ENCODE peak calls at places on chromosomes 7 and 10, in ten cellular contexts. N, T, W, Q, V, E, M, Z, F and G are unnamed samples.

GRCh38 chr7:101739757-101740398 is 77.5 kb upstream of the CUX1 start:
- DNase-seq in Z (no peak), W (no peak), Q (no peak), V (no peak), F (peak), M (no peak), T (no peak), E (no peak), N (no peak), G (no peak)

GRCh38 chr7:80740778-80741545 is 102.5 kb downstream of the CD36 start:
- DNase-seq in V (no peak), Z (no peak), N (no peak), M (peak), W (no peak), E (no peak), F (peak), T (no peak), Q (peak), G (no peak)

GRCh38 chr10:80185522-80186299 is 19.6 kb downstream of the ANXA11 start:
- DNase-seq in N (no peak), E (no peak), Q (no peak), M (no peak), V (no peak), F (no peak), T (no peak), Z (no peak), W (no peak), G (no peak)

GRCh38 chr10:133312016-133312768 is 3.5 kb downstream of the ZNF511 start:
- DNase-seq in Q (no peak), M (no peak), E (no peak), Z (no peak), N (no peak), F (no peak), W (no peak), T (peak), V (no peak), G (no peak)

GRCh38 chr10:1733720-1734119 is 3.6 kb downstream of the ADARB2 start:
- DNase-seq in T (no peak), W (no peak), Z (no peak), N (no peak), Q (no peak), M (no peak), V (no peak), F (no peak), E (no peak), G (no peak)

GRCh38 chr10:35396560-35397434 is 60.5 kb downstream of the CCNY start:
- DNase-seq in E (no peak), N (no peak), M (no peak), F (no peak), T (no peak), Q (no peak), W (no peak), Z (no peak), V (no peak), G (no peak)

GRCh38 chr7:2247141-2247985 is 5.3 kb downstream of the NUDT1 start:
- DNase-seq in E (no peak), N (no peak), M (no peak), V (no peak), W (no peak), F (no peak), Z (peak), T (no peak), Q (no peak), G (no peak)

GRCh38 chr7:5549096-5549896 is 125.7 kb upstream of the TNRC18 start:
- DNase-seq in V (peak), T (peak), W (no peak), Z (peak), F (peak), M (no peak), E (no peak), N (peak), Q (no peak), G (no peak)

GRCh38 chr10:63156236-63156635 is 23.1 kb downstream of the NRBF2 start:
- DNase-seq in W (no peak), F (no peak), T (no peak), V (no peak), Q (no peak), Z (no peak), M (no peak), E (no peak), N (no peak), G (no peak)

GRCh38 chr7:132379292-132379691 is 197.0 kb downstream of the PLXNA4 start:
- DNase-seq in W (no peak), N (no peak), E (no peak), T (no peak), Z (no peak), F (no peak), V (no peak), Q (no peak), M (no peak), G (no peak)

GRCh38 chr10:70508912-70509366 is 30.4 kb downstream of the PALD1 start:
- DNase-seq in E (no peak), Z (peak), T (no peak), M (no peak), Q (no peak), W (peak), N (no peak), V (no peak), F (no peak), G (peak)

GRCh38 chr10:126259883-126260282 is 128.4 kb downstream of the ADAM12 start:
- DNase-seq in M (no peak), V (no peak), Z (no peak), N (no peak), T (no peak), E (no peak), W (no peak), F (no peak), Q (no peak), G (no peak)

GRCh38 chr10:75868601-75869000 is 437.2 kb downstream of the LRMDA start:
- DNase-seq in Z (no peak), N (no peak), T (no peak), M (no peak), Q (no peak), E (no peak), V (no peak), F (no peak), W (no peak), G (no peak)

GRCh38 chr10:86936661-86937501 is 20.5 kb downstream of the MMRN2 start:
- DNase-seq in M (no peak), Q (no peak), N (peak), W (no peak), F (no peak), T (no peak), Z (no peak), V (no peak), E (no peak), G (no peak)

GRCh38 chr10:98371421-98371820 is 43.6 kb downstream of the PYROXD2 start:
- DNase-seq in N (no peak), W (no peak), Z (no peak), E (no peak), V (no peak), F (no peak), M (no peak), Q (no peak), T (no peak), G (no peak)

GRCh38 chr10:28326516-28327493 is 23.9 kb upstream of the MPP7 start:
- DNase-seq in M (no peak), N (peak), T (peak), Q (peak), V (no peak), W (peak), E (no peak), F (no peak), Z (peak), G (peak)

GRCh38 chr10:92011560-92012214 is 88.1 kb downstream of the BTAF1 start:
- DNase-seq in W (no peak), Z (no peak), V (peak), M (peak), F (peak), E (no peak), N (no peak), T (no peak), Q (no peak), G (peak)

GRCh38 chr7:67371429-67372305 is 375.0 kb downstream of the TYW1 start:
- DNase-seq in Z (peak), T (no peak), F (peak), V (peak), N (peak), W (peak), Q (peak), E (peak), M (peak), G (peak)

GRCh38 chr10:3166496-3167290 is 5.9 kb downstream of the PITRM1 start:
- DNase-seq in T (no peak), N (no peak), E (no peak), V (no peak), M (no peak), F (no peak), W (no peak), Z (no peak), Q (no peak), G (no peak)

GRCh38 chr10:12984165-12984747 is 17.3 kb downstream of the CCDC3 start:
- DNase-seq in M (no peak), W (no peak), V (peak), F (peak), Z (no peak), Q (no peak), E (no peak), N (no peak), T (no peak), G (no peak)

GRCh38 chr10:119896937-119897336 is 4.4 kb downstream of the SEC23IP start:
- DNase-seq in M (no peak), F (no peak), W (peak), T (no peak), V (no peak), N (peak), E (no peak), Z (peak), Q (peak), G (no peak)

GRCh38 chr7:127374181-127374580 is 18.3 kb downstream of the ZNF800 start:
- DNase-seq in N (no peak), T (no peak), V (no peak), F (no peak), Q (no peak), M (no peak), W (no peak), Z (no peak), E (no peak), G (no peak)

GRCh38 chr10:127618797-127619196 is 69.7 kb downstream of the NPS start:
- DNase-seq in M (no peak), T (no peak), V (no peak), W (no peak), Z (no peak), F (no peak), Q (no peak), N (no peak), E (no peak), G (no peak)

GRCh38 chr10:50437248-50437647 is 185.9 kb upstream of the ASAH2 start:
- DNase-seq in W (no peak), E (no peak), N (no peak), M (no peak), V (no peak), F (peak), Z (no peak), Q (no peak), T (no peak), G (no peak)

GRCh38 chr10:120436431-120437142 is 20.4 kb upstream of the PLPP4 start:
- DNase-seq in T (no peak), F (no peak), Z (no peak), V (peak), N (no peak), Q (no peak), W (no peak), M (no peak), E (no peak), G (no peak)

GRCh38 chr10:71302874-71303568 is 16.0 kb upstream of the SLC29A3 start:
- DNase-seq in V (peak), W (no peak), T (no peak), Q (peak), Z (peak), F (peak), N (no peak), M (no peak), E (no peak), G (peak)

GRCh38 chr10:130171196-130171595 is 35.0 kb downstream of the GLRX3 start:
- DNase-seq in M (no peak), V (no peak), N (no peak), Z (no peak), F (no peak), Q (no peak), W (no peak), E (no peak), T (no peak), G (no peak)

GRCh38 chr10:3902054-3902808 is 117.2 kb upstream of the KLF6 start:
- DNase-seq in N (no peak), T (no peak), W (no peak), Q (no peak), M (no peak), E (no peak), Z (peak), V (no peak), F (no peak), G (no peak)

GRCh38 chr10:44978570-44979280 is at the start of gene DEPP1:
- DNase-seq in Z (peak), N (peak), E (peak), F (peak), V (peak), W (peak), M (peak), Q (peak), T (peak), G (peak)

GRCh38 chr7:78489423-78489822 is 690.9 kb downstream of the PHTF2 start:
- DNase-seq in M (no peak), N (no peak), Z (no peak), E (no peak), F (no peak), Q (no peak), V (no peak), T (no peak), W (no peak), G (no peak)

GRCh38 chr7:92279429-92280031 is 33.8 kb downstream of the ANKIB1 start:
- DNase-seq in T (no peak), M (no peak), E (no peak), N (no peak), V (no peak), Q (no peak), F (no peak), Z (no peak), W (no peak), G (no peak)

GRCh38 chr7:81333004-81333403 is 414.2 kb upstream of the SEMA3C start:
- DNase-seq in V (no peak), M (no peak), E (peak), W (no peak), N (no peak), Q (peak), F (no peak), Z (no peak), T (no peak), G (peak)

GRCh38 chr10:78353636-78354035 is 320.0 kb downstream of the RPS24 start:
- DNase-seq in F (no peak), V (no peak), E (no peak), W (peak), Q (no peak), T (peak), Z (no peak), M (no peak), N (no peak), G (no peak)

GRCh38 chr10:101311440-101312067 is 42.4 kb upstream of the BTRC start:
- DNase-seq in M (no peak), N (no peak), W (no peak), V (no peak), Z (peak), E (no peak), T (no peak), F (no peak), Q (no peak), G (no peak)
- H3K4me3 ChIP-seq in M (no peak), N (no peak), W (no peak), V (no peak), Z (no peak), E (no peak), T (peak), F (no peak), Q (peak), G (peak)

GRCh38 chr7:129968592-129969383 is 16.0 kb upstream of the UBE2H start:
- DNase-seq in F (no peak), W (no peak), E (no peak), V (no peak), Z (no peak), M (no peak), N (no peak), Q (no peak), T (peak), G (no peak)

GRCh38 chr7:129970816-129971215 is 18.1 kb upstream of the UBE2H start:
- DNase-seq in F (peak), Z (no peak), V (no peak), T (no peak), M (no peak), Q (no peak), N (no peak), W (no peak), E (no peak), G (no peak)

GRCh38 chr7:129975309-129975708 is 22.5 kb upstream of the UBE2H start:
- DNase-seq in M (no peak), T (no peak), E (no peak), F (peak), Z (no peak), Q (no peak), W (no peak), V (no peak), N (no peak), G (no peak)

DNA sequence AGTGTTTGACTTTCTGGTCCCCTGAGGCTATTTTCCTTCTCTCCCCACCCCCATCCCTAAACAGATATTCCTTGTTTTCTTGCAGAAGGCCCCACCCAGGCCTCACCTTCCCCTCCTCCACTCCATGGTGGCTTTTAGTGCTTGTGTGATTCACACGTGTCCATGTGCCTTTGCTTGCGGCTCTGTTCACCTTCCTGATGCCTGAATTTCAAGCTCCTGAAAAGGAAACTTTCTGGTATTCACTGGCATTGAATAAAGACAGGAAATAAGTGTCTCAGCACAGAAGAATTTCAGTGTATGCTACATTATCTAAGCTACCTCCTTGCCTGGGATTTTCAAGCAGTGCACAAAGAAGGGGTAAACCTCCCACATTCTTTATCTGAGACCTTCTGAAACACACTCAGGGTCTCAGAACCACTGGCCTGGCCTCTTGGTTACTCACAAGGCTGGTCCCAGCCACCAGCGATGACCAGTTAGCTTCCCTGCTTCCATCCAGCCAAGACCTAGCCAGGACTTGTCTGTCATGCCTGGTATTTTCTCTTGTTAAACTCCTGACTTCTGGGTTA is 17.2 kb upstream of the UBE2H start:
- DNase-seq in T (no peak), F (peak), E (peak), M (peak), V (peak), W (no peak), Q (peak), Z (peak), N (no peak), G (no peak)
- H3K4me3 ChIP-seq in T (no peak), F (peak), E (no peak), M (no peak), V (no peak), W (no peak), Q (no peak), Z (no peak), N (no peak), G (no peak)

DNA sequence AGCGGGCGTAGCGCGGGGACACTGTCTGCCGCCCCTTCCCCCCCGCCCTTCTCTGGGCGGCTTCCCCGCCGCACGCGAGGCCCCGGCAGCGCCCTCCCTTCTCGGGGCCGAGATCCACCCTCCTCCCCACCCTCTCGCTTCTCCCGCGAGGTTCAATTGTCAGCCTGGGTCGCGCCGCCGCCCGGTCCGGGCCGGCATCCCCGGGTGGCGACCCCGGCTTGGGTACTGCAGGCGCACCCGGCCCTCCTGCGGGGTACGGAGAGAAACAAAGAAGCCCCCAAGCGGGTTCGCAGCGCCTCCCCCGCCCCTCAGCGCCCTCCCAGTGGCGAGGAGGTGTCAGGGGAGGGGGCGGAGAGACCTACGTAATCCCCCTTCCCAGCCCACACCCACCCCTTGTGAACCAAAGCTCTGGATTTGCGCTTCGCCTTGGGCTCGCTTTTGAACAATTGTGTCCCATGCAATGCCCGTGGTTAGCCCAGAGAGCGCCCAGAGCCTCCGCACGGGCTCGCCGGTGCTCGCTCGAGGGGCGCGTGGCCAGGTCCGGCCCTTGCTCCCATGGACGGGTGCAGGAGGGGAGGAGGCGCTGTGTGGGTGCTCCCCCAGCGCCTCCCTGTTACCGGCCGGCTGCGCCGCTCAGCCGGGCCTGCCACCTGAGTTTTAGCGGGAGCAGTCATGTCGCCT is 634 bp downstream of the HECW1 start:
- DNase-seq in E (no peak), N (no peak), Q (peak), W (peak), M (no peak), F (no peak), Z (peak), T (peak), V (no peak), G (no peak)
- H3K4me3 ChIP-seq in E (peak), N (no peak), Q (peak), W (peak), M (peak), F (no peak), Z (peak), T (no peak), V (no peak), G (peak)

GRCh38 chr7:46607176-46607575 is 686.1 kb upstream of the IGFBP3 start:
- DNase-seq in V (no peak), Q (no peak), N (no peak), Z (no peak), E (no peak), F (no peak), T (no peak), M (no peak), W (no peak), G (no peak)
- H3K4me3 ChIP-seq in V (no peak), Q (no peak), N (no peak), Z (no peak), E (no peak), F (no peak), T (no peak), M (no peak), W (no peak), G (no peak)

GRCh38 chr10:106508920-106509319 is 655.6 kb downstream of the SORCS1 start:
- DNase-seq in Z (no peak), T (no peak), Q (no peak), W (no peak), N (no peak), E (no peak), M (no peak), F (no peak), V (no peak), G (no peak)

GRCh38 chr10:106502651-106503050 is 661.9 kb downstream of the SORCS1 start:
- DNase-seq in T (no peak), W (no peak), F (no peak), V (no peak), M (no peak), Z (no peak), E (no peak), Q (no peak), N (no peak), G (no peak)

GRCh38 chr10:106506509-106507265 is 657.8 kb downstream of the SORCS1 start:
- DNase-seq in N (no peak), T (no peak), Q (no peak), W (no peak), F (no peak), M (no peak), Z (no peak), E (no peak), V (no peak), G (no peak)

GRCh38 chr10:106500585-106501525 is 663.7 kb downstream of the SORCS1 start:
- DNase-seq in Q (no peak), E (no peak), Z (no peak), M (no peak), V (no peak), F (no peak), T (no peak), W (no peak), N (no peak), G (peak)

DNA sequence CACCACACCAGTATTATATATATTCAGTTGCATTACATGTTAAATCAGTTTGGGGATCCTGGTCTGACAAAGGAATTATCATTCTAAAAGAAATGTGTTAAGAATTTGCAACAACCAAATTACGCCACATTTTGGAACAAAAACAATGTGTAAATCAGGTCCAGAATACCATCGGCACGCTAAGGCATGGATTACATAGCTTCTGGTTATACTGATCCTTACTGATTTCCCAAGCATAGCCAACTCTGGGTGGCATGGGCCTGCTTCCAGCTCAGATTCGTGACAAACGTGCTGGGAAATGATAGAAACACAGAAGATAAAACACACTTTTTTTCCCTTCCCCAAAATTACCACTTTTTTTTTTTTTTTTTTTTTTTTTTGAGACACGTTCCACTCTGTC is 660.0 kb downstream of the SORCS1 start:
- DNase-seq in Q (no peak), N (no peak), W (no peak), M (no peak), F (no peak), V (no peak), Z (no peak), T (no peak), E (no peak), G (no peak)
- H3K4me3 ChIP-seq in Q (no peak), N (no peak), W (no peak), M (no peak), F (no peak), V (no peak), Z (no peak), T (no peak), E (no peak), G (no peak)

GRCh38 chr7:7566651-7567611 is at the start of gene MIOS:
- DNase-seq in T (peak), E (peak), N (peak), M (no peak), V (peak), Q (peak), W (peak), Z (peak), F (peak), G (no peak)
- H3K4me3 ChIP-seq in T (peak), E (peak), N (peak), M (peak), V (peak), Q (peak), W (peak), Z (peak), F (peak), G (peak)